ENCODE peak calls at places on chromosomes 4 and X, in eight cellular contexts. O, L, A, G, E, K, Q and P are unnamed samples.
A peak's percentile ranks its signal among the peaks of the same experiment; 100 is the strongest.

GRCh38 chr4:145643295-145643694 is 24.1 kb downstream of the MMAA start:
- DNase-seq in O (no peak), L (no peak), A (no peak), G (no peak), E (no peak), K (no peak), Q (no peak), P (no peak)

GRCh38 chr4:145014365-145014764 is 83.6 kb downstream of the ANAPC10 start:
- DNase-seq in O (no peak), L (no peak), A (no peak), G (peak; percentile 3), E (no peak), K (no peak), Q (no peak), P (no peak)

GRCh38 chrX:2682582-2683177 is 8.4 kb upstream of the CD99 start:
- DNase-seq in O (no peak), L (no peak), A (no peak), G (no peak), E (no peak), K (peak; percentile 22), Q (no peak), P (no peak)

GRCh38 chrX:31500920-31501319 is 429.1 kb upstream of the FTHL17 start:
- DNase-seq in O (no peak), L (no peak), A (peak; percentile 55), G (no peak), E (peak; percentile 51), K (no peak), Q (peak; percentile 4), P (peak; percentile 1)

GRCh38 chrX:120308558-120308957 is 2.7 kb downstream of the TMEM255A start:
- DNase-seq in O (no peak), L (no peak), A (no peak), G (peak; percentile 86), E (no peak), K (no peak), Q (no peak), P (no peak)

GRCh38 chr4:60683357-60683756 is 516.8 kb upstream of the ADGRL3 start:
- DNase-seq in O (no peak), L (no peak), A (peak; percentile 94), G (no peak), E (peak; percentile 20), K (peak; percentile 66), Q (peak; percentile 69), P (no peak)

GRCh38 chr4:151325320-151326246 is at the start of gene SH3D19:
- DNase-seq in O (peak; percentile 89), L (peak; percentile 74), A (peak; percentile 63), G (peak; percentile 78), E (peak; percentile 83), K (peak; percentile 76), Q (peak; percentile 74), P (no peak)

GRCh38 chr4:141409556-141409955 is 188.9 kb downstream of the ZNF330 start:
- DNase-seq in O (no peak), L (no peak), A (no peak), G (no peak), E (no peak), K (no peak), Q (no peak), P (no peak)

GRCh38 chr4:48698029-48698901 is 81.8 kb downstream of the FRYL start:
- DNase-seq in O (peak; percentile 73), L (peak; percentile 47), A (peak; percentile 93), G (peak; percentile 15), E (peak; percentile 95), K (peak; percentile 89), Q (peak; percentile 98), P (no peak)

GRCh38 chr4:176238157-176238608 is 30.8 kb downstream of the ASB5 start:
- DNase-seq in O (no peak), L (no peak), A (peak; percentile 88), G (no peak), E (peak; percentile 74), K (no peak), Q (no peak), P (no peak)

GRCh38 chr4:73740353-73740778 is at the start of gene CXCL8:
- DNase-seq in O (peak; percentile 88), L (peak; percentile 45), A (peak; percentile 99), G (no peak), E (peak; percentile 91), K (peak; percentile 96), Q (peak; percentile 94), P (no peak)

GRCh38 chr4:146883070-146883469 is 62.6 kb downstream of the TTC29 start:
- DNase-seq in O (no peak), L (no peak), A (no peak), G (no peak), E (no peak), K (no peak), Q (no peak), P (no peak)

GRCh38 chrX:119549327-119550016 is 15.7 kb downstream of the STEEP1 start:
- DNase-seq in O (no peak), L (no peak), A (no peak), G (no peak), E (no peak), K (no peak), Q (no peak), P (no peak)

GRCh38 chr4:28557755-28558154 is 1697.1 kb downstream of the STIM2 start:
- DNase-seq in O (no peak), L (no peak), A (peak; percentile 93), G (no peak), E (peak; percentile 11), K (peak; percentile 21), Q (peak; percentile 81), P (no peak)

GRCh38 chrX:23559975-23560374 is 107.3 kb upstream of the PRDX4 start:
- DNase-seq in O (no peak), L (no peak), A (no peak), G (no peak), E (no peak), K (no peak), Q (no peak), P (no peak)

GRCh38 chrX:53262918-53263394 is 18.4 kb downstream of the IQSEC2 start:
- DNase-seq in O (no peak), L (no peak), A (peak; percentile 72), G (no peak), E (peak; percentile 63), K (peak; percentile 82), Q (peak; percentile 32), P (no peak)

GRCh38 chr4:109229028-109229427 is 73.4 kb downstream of the COL25A1 start:
- DNase-seq in O (no peak), L (no peak), A (no peak), G (no peak), E (no peak), K (no peak), Q (no peak), P (no peak)

GRCh38 chrX:115018040-115018647 is 728 bp upstream of the IL13RA2 start:
- DNase-seq in O (no peak), L (no peak), A (peak; percentile 28), G (peak; percentile 47), E (no peak), K (no peak), Q (no peak), P (peak; percentile 7)

GRCh38 chrX:55011294-55011693 is 11.1 kb downstream of the APEX2 start:
- DNase-seq in O (no peak), L (no peak), A (peak; percentile 8), G (no peak), E (no peak), K (peak; percentile 1), Q (no peak), P (no peak)

GRCh38 chr4:27013012-27013411 is 152.4 kb downstream of the STIM2 start:
- DNase-seq in O (no peak), L (no peak), A (no peak), G (no peak), E (no peak), K (no peak), Q (no peak), P (no peak)

GRCh38 chrX:48466696-48467095 is 3.4 kb downstream of the SLC38A5 start:
- DNase-seq in O (no peak), L (peak; percentile 50), A (no peak), G (no peak), E (no peak), K (no peak), Q (no peak), P (no peak)

GRCh38 chr4:61231421-61231820 is 31.3 kb downstream of the ADGRL3 start:
- DNase-seq in O (no peak), L (no peak), A (no peak), G (no peak), E (no peak), K (no peak), Q (no peak), P (no peak)

GRCh38 chr4:2462218-2462991 is 6.5 kb upstream of the RNF4 start:
- DNase-seq in O (peak; percentile 85), L (peak; percentile 60), A (peak; percentile 67), G (peak; percentile 93), E (peak; percentile 80), K (peak; percentile 79), Q (peak; percentile 69), P (peak; percentile 25)

GRCh38 chr4:101835121-101835904 is 44.8 kb downstream of the BANK1 start:
- DNase-seq in O (peak; percentile 72), L (no peak), A (peak; percentile 85), G (no peak), E (peak; percentile 82), K (peak; percentile 75), Q (peak; percentile 83), P (no peak)

GRCh38 chr4:85029453-85029852 is 63.0 kb upstream of the WDFY3 start:
- DNase-seq in O (no peak), L (no peak), A (peak; percentile 41), G (no peak), E (peak; percentile 31), K (no peak), Q (no peak), P (no peak)

GRCh38 chr4:4945021-4945420 is 74.2 kb downstream of the CYTL1 start:
- DNase-seq in O (no peak), L (no peak), A (no peak), G (no peak), E (no peak), K (no peak), Q (no peak), P (no peak)
- H3K4me3 ChIP-seq in O (no peak overlapping the region), L (no peak overlapping the region), A (no peak overlapping the region), G (no peak overlapping the region), E (no peak overlapping the region), K (no peak overlapping the region), Q (no peak overlapping the region), P (no peak overlapping the region)

GRCh38 chr4:7066493-7066892 is 1.4 kb downstream of the GRPEL1 start:
- DNase-seq in O (peak; percentile 38), L (no peak), A (no peak), G (no peak), E (no peak), K (no peak), Q (no peak), P (no peak)
- H3K4me3 ChIP-seq in O (no peak overlapping the region), L (no peak overlapping the region), A (no peak overlapping the region), G (peak overlapping the region; percentile 65), E (no peak overlapping the region), K (no peak overlapping the region), Q (peak overlapping the region; percentile 69), P (peak overlapping the region; percentile 90)

DNA sequence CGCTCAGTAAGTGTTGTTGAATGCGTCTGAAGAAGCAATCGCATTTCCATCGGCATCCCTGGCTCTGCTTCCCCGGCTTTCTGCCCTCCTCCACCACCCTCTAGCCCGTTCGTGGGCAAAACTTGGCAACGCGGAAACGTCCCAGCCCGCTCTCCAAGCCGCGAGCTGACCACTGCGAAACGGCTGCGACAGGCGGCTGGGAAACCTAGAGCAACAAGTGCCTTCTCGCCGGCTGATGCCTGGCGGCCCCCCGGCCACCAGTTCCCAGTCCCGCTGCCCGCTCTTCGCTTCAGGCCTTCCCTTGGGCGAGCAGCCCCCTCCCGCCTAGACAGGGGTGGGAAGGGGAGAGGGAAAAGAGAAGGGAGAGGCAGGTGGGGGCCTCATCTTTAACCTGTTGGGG is 837 bp downstream of the CITED1 start:
- DNase-seq in O (no peak), L (no peak), A (no peak), G (peak; percentile 59), E (no peak), K (peak; percentile 11), Q (no peak), P (no peak)
- H3K4me3 ChIP-seq in O (peak overlapping the region; percentile 49), L (no peak overlapping the region), A (no peak overlapping the region), G (peak overlapping the region; percentile 60), E (peak overlapping the region; percentile 59), K (no peak overlapping the region), Q (no peak overlapping the region), P (no peak overlapping the region)

GRCh38 chr4:81398379-81398778 is 73.3 kb downstream of the RASGEF1B start:
- DNase-seq in O (no peak), L (no peak), A (no peak), G (no peak), E (no peak), K (no peak), Q (no peak), P (no peak)
- H3K4me3 ChIP-seq in O (no peak overlapping the region), L (no peak overlapping the region), A (no peak overlapping the region), G (no peak overlapping the region), E (no peak overlapping the region), K (no peak overlapping the region), Q (no peak overlapping the region), P (no peak overlapping the region)